ENCODE peak calls at places on chromosomes 4 and X, in seven cellular contexts. H is endodermal cell, Q is GM12864, C is left ventricle myocardium inferior, R is Caco-2, T is upper lobe of right lung, S is cardiac muscle cell. P is an unnamed sample.

GRCh38 chrX:106300656-106301055 is 132.6 kb downstream of the PWWP3B start:
- DNase-seq in H (no peak), Q (no peak), C (no peak), R (no peak), T (no peak), S (no peak), P (no peak)

GRCh38 chr4:29073571-29073970 is 1646.6 kb upstream of the PCDH7 start:
- DNase-seq in H (no peak), Q (no peak), C (no peak), R (no peak), T (no peak), S (no peak), P (peak)

GRCh38 chr4:146959692-146960091 is 14.0 kb upstream of the TTC29 start:
- DNase-seq in H (no peak), Q (no peak), C (no peak), R (no peak), T (no peak), S (no peak), P (no peak)

GRCh38 chrX:96715412-96715940 is 30.8 kb downstream of the DIAPH2 start:
- DNase-seq in H (no peak), Q (no peak), C (no peak), R (no peak), T (no peak), S (no peak), P (no peak)

GRCh38 chr4:874071-874470 is 48.1 kb upstream of the CPLX1 start:
- DNase-seq in H (no peak), Q (no peak), C (no peak), R (no peak), T (no peak), S (no peak), P (no peak)

GRCh38 chrX:103404225-103405008 is 28.1 kb downstream of the BEX3 start:
- DNase-seq in H (peak), Q (peak), C (peak), R (peak), T (peak), S (peak), P (peak)

GRCh38 chrX:88613338-88613737 is 133.7 kb upstream of the CPXCR1 start:
- DNase-seq in H (peak), Q (no peak), C (no peak), R (peak), T (no peak), S (peak), P (peak)

GRCh38 chrX:71917621-71918341 is 7.1 kb downstream of the NHSL2 start:
- DNase-seq in H (peak), Q (no peak), C (no peak), R (no peak), T (no peak), S (peak), P (no peak)

GRCh38 chr4:154559141-154559841 is 3.5 kb upstream of the FGB start:
- DNase-seq in H (peak), Q (peak), C (no peak), R (peak), T (no peak), S (peak), P (peak)

GRCh38 chr4:8148785-8149435 is 9.7 kb downstream of the ABLIM2 start:
- DNase-seq in H (peak), Q (no peak), C (no peak), R (no peak), T (no peak), S (no peak), P (no peak)

GRCh38 chrX:131977619-131978018 is 45.5 kb upstream of the STK26 start:
- DNase-seq in H (no peak), Q (no peak), C (no peak), R (no peak), T (no peak), S (peak), P (no peak)

GRCh38 chr4:125741825-125742452 is 427.2 kb downstream of the FAT4 start:
- DNase-seq in H (no peak), Q (no peak), C (no peak), R (no peak), T (no peak), S (peak), P (peak)

GRCh38 chrX:85503258-85504158 is 124.0 kb upstream of the POF1B start:
- DNase-seq in H (no peak), Q (no peak), C (no peak), R (no peak), T (no peak), S (no peak), P (no peak)

GRCh38 chrX:48802089-48802812 is 384 bp downstream of the HDAC6 start:
- DNase-seq in H (peak), Q (peak), C (peak), R (peak), T (peak), S (peak), P (peak)

GRCh38 chr4:38424171-38424871 is 239.7 kb upstream of the KLF3 start:
- DNase-seq in H (peak), Q (no peak), C (peak), R (peak), T (no peak), S (no peak), P (no peak)

GRCh38 chr4:23805381-23805780 is 84.5 kb downstream of the PPARGC1A start:
- DNase-seq in H (no peak), Q (no peak), C (no peak), R (no peak), T (no peak), S (peak), P (no peak)

GRCh38 chrX:65601530-65602281 is 65.7 kb upstream of the MSN start:
- DNase-seq in H (no peak), Q (no peak), C (peak), R (no peak), T (peak), S (peak), P (no peak)

GRCh38 chr4:45294464-45294863 is 568.1 kb upstream of the GNPDA2 start:
- DNase-seq in H (no peak), Q (no peak), C (no peak), R (no peak), T (no peak), S (no peak), P (no peak)

GRCh38 chrX:132618810-132619209 is 130.0 kb upstream of the MBNL3 start:
- DNase-seq in H (no peak), Q (no peak), C (no peak), R (no peak), T (no peak), S (no peak), P (no peak)

GRCh38 chr4:152079543-152080293 is 318.9 kb upstream of the GATB start:
- DNase-seq in H (no peak), Q (no peak), C (no peak), R (no peak), T (no peak), S (no peak), P (no peak)

GRCh38 chrX:18390941-18391538 is 34.4 kb upstream of the CDKL5 start:
- DNase-seq in H (peak), Q (peak), C (peak), R (peak), T (peak), S (peak), P (peak)

DNA sequence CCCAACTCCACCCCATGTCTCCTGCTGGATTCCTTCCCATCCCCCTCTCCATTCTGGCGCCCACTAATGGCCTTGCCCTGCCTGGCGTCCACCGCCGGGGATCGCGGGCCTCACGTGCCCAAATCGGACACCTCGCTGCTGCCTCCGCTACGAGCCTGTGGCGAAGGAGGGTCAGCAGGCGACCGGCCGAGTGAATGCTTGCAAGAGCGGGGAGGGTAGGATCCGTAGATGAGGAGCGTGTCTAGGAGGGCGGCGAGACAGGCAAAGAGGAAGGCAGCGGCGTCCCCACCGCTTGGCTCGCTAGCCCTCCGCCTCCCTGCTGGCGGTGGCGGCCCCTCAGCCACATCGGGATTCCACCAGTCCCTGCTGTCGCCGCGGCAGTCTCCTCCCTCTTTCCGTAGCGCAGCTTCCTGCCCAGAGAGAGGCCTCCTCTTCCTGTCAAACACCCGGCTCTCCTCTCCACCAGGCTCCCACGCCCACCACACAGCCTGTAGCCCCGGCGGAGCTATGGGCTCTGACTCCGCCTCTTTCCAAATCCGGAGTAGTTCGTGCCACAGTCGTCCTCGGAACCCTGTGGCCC is at the start of gene SPIN2B:
- DNase-seq in H (peak), Q (peak), C (peak), R (peak), T (peak), S (peak), P (peak)
- TF ChIP-seq CTCF in H (peak), Q (no peak), C (peak), R (peak), T (no peak), S (no peak), P (no peak)

GRCh38 chr4:182513534-182514291 is 270.5 kb downstream of the TENM3 start:
- DNase-seq in H (no peak), Q (no peak), C (no peak), R (no peak), T (no peak), S (no peak), P (no peak)
- TF ChIP-seq CTCF in H (no peak), Q (no peak), C (no peak), R (no peak), T (no peak), S (no peak), P (no peak)

GRCh38 chr4:186669159-186669720 is 54.4 kb downstream of the FAT1 start:
- DNase-seq in H (peak), Q (no peak), C (no peak), R (peak), T (no peak), S (peak), P (peak)
- TF ChIP-seq CTCF in H (peak), Q (no peak), C (peak), R (peak), T (peak), S (peak), P (peak)

GRCh38 chr4:145635630-145636029 is 16.4 kb downstream of the MMAA start:
- DNase-seq in H (no peak), Q (no peak), C (no peak), R (no peak), T (no peak), S (no peak), P (no peak)
- TF ChIP-seq CTCF in H (no peak), Q (no peak), C (no peak), R (no peak), T (no peak), S (no peak), P (no peak)

DNA sequence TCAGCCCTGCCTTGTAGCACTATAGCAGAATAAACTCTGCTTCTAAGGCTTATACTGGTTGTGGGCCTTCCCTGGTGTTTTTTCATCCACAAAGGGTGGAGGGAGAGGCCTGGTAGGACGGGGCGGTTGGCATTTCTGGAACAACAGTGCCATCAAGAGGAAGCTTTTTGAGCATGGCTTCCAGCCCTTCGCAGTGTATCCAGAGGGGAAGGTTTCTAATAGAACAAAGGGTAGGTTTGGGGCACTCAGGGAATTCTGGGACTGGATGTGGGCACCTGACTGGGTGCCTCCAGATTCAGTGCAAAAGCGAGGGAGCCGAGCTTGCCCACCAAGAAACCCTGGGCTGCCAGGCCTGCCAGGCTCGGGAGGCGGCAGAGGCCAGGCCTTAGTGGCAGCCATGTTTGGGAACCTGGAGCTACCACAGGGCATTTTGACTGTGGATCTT is 229.6 kb upstream of the AGTR2 start:
- DNase-seq in H (peak), Q (no peak), C (no peak), R (peak), T (no peak), S (peak), P (peak)
- TF ChIP-seq CTCF in H (peak), Q (no peak), C (no peak), R (peak), T (no peak), S (no peak), P (peak)

GRCh38 chr4:156293657-156294297 is 340.1 kb upstream of the CTSO start:
- DNase-seq in H (no peak), Q (no peak), C (no peak), R (no peak), T (no peak), S (peak), P (peak)

GRCh38 chr4:156298230-156298629 is 344.6 kb upstream of the CTSO start:
- DNase-seq in H (no peak), Q (no peak), C (no peak), R (no peak), T (no peak), S (peak), P (peak)

GRCh38 chr4:156295676-156296075 is 342.0 kb upstream of the CTSO start:
- DNase-seq in H (no peak), Q (no peak), C (no peak), R (no peak), T (no peak), S (no peak), P (no peak)

GRCh38 chr4:156291317-156291716 is 337.7 kb upstream of the CTSO start:
- DNase-seq in H (no peak), Q (no peak), C (no peak), R (peak), T (no peak), S (peak), P (peak)

GRCh38 chr4:156294577-156294976 is 340.9 kb upstream of the CTSO start:
- DNase-seq in H (peak), Q (no peak), C (no peak), R (peak), T (no peak), S (peak), P (peak)
- TF ChIP-seq CTCF in H (peak), Q (no peak), C (no peak), R (no peak), T (peak), S (peak), P (peak)

GRCh38 chr4:112942077-112942476 is 107.4 kb upstream of the ANK2 start:
- DNase-seq in H (no peak), Q (no peak), C (no peak), R (no peak), T (no peak), S (no peak), P (peak)
- TF ChIP-seq CTCF in H (peak), Q (no peak), C (no peak), R (no peak), T (no peak), S (peak), P (peak)

GRCh38 chr4:123579961-123580360 is 183.4 kb downstream of the SPRY1 start:
- DNase-seq in H (no peak), Q (no peak), C (no peak), R (no peak), T (no peak), S (no peak), P (no peak)
- TF ChIP-seq CTCF in H (no peak), Q (no peak), C (no peak), R (no peak), T (no peak), S (no peak), P (no peak)

DNA sequence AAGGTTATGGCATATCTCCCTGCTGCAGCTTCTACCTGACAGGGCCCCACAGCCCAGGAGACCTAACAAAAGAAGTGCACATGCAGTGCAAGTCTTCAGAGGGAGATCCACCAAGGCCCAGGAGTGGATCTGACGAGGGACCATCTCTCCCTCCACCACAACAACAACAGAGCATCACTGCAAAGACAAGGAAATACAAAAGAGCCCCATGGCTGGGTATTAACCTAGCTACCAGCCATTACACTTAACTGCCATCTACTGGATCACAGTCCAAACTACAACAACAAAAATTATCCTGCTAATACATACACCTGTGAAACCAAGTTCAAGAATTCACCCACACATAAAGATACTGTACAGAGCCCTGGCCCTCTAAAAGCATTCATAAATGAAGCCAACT is 280.2 kb upstream of the SLC7A11 start:
- DNase-seq in H (peak), Q (no peak), C (no peak), R (peak), T (no peak), S (peak), P (peak)
- TF ChIP-seq CTCF in H (peak), Q (peak), C (peak), R (peak), T (peak), S (peak), P (peak)